ENCODE peak calls at places on chromosomes 11 and 22, in four cellular contexts. R is K562, V is NT2/D1, E is H1. I is an unnamed sample.

GRCh38 chr22:48682517-48682916 is 1145.2 kb downstream of the BRD1 start:
- DNase-seq in R (no peak), E (no peak), V (no peak), I (no peak)

GRCh38 chr11:27722117-27722844 is 22.0 kb upstream of the BDNF start:
- DNase-seq in R (no peak), E (no peak), V (no peak), I (no peak)

GRCh38 chr22:34951212-34951611 is 114.7 kb upstream of the ISX start:
- DNase-seq in V (no peak), R (no peak), E (no peak), I (no peak)

GRCh38 chr11:76382209-76382608 is 1.1 kb downstream of the GVQW3 start:
- DNase-seq in V (no peak), E (no peak), R (no peak), I (no peak)

GRCh38 chr11:111185259-111185658 is 60.3 kb upstream of the POU2AF2 start:
- DNase-seq in E (no peak), R (no peak), V (no peak), I (no peak)

GRCh38 chr11:96054870-96055705 is 131.2 kb upstream of the MTMR2 start:
- DNase-seq in R (peak; percentile 28), E (no peak), V (peak; percentile 13), I (no peak)

GRCh38 chr11:128462802-128463385 is 124.5 kb downstream of the ETS1 start:
- DNase-seq in E (no peak), R (no peak), V (no peak), I (no peak)

GRCh38 chr11:73113426-73113825 is 28.7 kb downstream of the FCHSD2 start:
- DNase-seq in V (no peak), E (no peak), R (no peak), I (no peak)

GRCh38 chr22:22997988-22998387 is 72.3 kb upstream of the GNAZ start:
- DNase-seq in V (no peak), R (no peak), E (no peak), I (no peak)

DNA sequence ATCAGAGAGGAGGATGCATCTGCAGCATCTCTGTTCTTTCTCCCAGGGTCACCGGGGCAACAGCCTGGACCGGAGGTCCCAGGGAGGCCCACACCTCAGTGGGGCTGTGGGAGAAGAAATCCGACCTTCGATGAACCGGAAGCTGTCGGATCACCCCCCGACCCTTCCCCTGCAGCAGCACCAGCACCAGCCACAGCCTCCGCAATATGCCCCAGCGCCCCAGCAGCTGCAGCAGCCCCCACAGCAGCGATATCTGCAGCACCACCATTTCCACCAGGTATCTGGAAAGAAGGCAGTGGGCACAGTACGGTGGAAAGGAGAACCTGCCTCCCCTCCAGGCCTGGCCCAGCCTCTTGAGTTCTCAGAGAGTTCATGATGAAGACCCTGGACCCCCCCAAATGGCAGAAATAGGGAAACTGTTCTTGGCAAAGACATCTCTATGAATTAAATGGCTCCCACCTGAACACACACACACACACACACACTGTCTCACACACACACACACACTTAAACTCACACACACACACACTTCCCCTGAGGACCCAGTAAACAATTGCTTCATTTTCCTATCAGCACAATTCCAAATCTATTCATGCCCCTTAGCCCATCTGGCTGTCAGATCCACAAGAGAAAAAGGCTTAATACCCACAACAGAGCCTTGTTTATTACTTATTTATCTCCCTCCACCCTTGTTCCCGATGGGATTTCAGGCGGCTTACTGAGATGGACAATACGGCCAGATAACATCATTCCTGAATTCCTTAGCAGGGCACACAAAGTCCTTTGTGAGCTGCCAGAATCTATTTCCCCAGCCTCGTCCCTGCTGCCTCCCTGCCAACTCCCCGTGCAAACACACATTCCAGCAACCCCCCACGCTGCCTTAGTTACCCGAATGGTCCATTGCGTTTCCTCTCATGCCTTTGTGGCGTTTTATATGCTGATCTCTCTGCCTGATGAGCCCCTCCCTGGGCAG is 8.1 kb downstream of the TMA7B start:
- DNase-seq in V (peak; percentile 18), R (no peak), E (no peak), I (no peak)
- TF ChIP-seq YY1 in V (no peak), R (no peak), E (no peak), I (no peak)

DNA sequence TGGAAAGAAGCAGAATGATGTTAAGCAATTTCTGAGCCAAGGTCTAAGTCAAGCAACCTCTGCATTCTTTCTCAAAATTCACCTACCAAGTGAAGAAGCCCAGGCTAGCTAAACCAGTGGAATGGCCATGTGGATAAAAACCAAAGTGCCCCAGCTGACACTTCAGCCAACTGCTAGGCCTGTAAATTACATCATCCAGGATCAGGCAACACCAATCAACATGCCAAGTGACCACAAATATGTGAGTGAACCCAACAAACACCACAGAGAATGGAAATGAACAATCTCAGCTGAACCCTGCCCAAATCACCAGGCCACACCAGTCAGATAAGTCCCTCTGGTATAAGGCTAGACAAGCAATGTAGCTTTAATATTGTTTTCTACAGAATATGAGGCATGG is 25.1 kb upstream of the FJX1 start:
- DNase-seq in R (no peak), E (no peak), V (no peak), I (no peak)
- TF ChIP-seq YY1 in R (no peak), E (no peak), V (no peak), I (no peak)

GRCh38 chr11:961921-962320 is 36.3 kb downstream of the AP2A2 start:
- DNase-seq in R (no peak), E (no peak), V (no peak), I (no peak)
- TF ChIP-seq YY1 in R (no peak), E (no peak), V (no peak), I (no peak)

DNA sequence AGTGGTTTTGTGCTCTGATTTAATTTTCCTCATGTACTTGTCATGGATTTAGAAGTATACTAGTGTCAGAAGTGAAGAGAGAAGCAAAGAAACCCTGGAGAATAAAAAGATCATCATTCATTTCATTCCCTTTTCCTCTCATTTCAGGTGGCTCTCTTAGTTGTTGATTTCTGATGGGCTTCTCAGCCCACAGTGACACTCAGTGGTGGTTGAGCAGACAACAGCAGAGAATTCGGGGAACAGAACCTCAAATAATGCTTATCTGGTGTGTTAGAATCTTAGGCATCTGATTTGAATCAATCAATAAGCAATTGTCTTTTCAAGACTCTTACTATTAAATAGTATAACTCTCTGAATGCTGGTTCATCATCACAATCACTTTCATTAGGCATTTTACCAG is 1289.4 kb downstream of the FAM181B start:
- DNase-seq in R (no peak), E (no peak), V (no peak), I (no peak)
- TF ChIP-seq YY1 in R (no peak), E (no peak), V (no peak), I (no peak)

GRCh38 chr11:122601131-122602125 is 54.1 kb upstream of the UBASH3B start:
- DNase-seq in R (no peak), E (no peak), V (no peak), I (no peak)

GRCh38 chr11:122599434-122599833 is 56.1 kb upstream of the UBASH3B start:
- DNase-seq in V (no peak), R (no peak), E (no peak), I (no peak)

GRCh38 chr11:122598971-122599370 is 56.6 kb upstream of the UBASH3B start:
- DNase-seq in E (no peak), R (no peak), V (no peak), I (no peak)

GRCh38 chr11:122600290-122600689 is 55.2 kb upstream of the UBASH3B start:
- DNase-seq in V (no peak), R (no peak), E (no peak), I (no peak)

DNA sequence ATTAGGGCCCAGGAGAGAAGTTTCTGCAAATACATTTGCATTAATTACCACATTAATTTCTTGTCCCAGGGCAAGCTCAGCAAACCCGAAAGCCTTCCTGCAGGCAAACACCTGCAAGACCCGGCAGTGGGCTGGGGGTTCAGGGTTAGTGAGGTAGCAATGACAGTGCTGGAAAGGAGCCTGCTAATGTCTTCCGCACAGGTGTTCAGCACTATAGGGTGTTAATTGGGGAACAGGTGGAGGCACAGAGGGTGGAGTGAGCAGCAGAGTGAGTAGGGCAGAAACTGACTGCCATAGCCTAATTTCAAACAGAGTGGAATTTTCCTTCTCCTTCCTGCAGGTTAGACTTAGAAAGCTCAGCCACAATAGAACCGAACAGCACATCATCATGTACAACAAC is 50.9 kb upstream of the UBASH3B start:
- DNase-seq in R (no peak), V (no peak), E (no peak), I (no peak)
- TF ChIP-seq YY1 in R (no peak), V (no peak), E (no peak), I (no peak)

DNA sequence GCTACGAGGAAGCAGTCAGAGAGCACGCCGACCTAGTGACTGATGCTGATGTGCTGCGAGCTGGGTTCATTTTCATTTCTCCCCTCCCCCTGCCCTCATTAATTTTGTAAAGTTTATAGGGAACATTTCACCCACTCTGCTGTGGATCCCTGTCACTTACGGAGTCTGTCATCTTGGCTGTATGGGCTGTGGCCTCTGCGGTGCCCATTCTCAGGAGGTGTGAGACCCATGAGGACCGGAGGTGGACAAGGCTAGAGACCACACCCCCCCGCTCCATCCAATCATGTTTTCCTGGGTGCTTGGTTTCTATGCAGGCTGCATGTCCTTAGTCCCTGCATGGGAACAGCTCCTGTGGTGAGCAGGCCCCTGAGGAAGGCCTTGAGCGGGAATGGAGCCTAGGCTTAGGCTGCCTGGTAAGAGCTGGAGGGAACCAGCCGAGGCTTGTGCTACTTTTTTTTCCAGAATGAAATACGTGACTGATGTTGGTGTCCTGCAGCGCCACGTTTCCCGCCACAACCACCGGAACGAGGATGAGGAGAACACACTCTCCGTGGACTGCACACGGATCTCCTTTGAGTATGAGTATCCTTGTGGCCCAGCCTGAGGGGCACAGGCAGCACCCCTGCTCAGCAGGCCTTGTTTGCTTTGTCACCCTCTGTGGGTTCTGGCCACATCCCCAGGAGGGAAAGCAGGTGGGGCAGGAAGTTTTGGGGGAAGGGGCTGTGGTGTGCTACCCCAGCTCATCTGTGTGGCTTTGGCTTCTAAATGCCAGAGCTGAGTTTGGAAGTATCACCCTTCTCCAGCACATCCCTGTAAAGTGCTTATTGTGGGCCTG is 19.1 kb downstream of the CLDN5 start:
- DNase-seq in E (no peak), V (no peak), R (no peak), I (no peak)
- TF ChIP-seq YY1 in E (no peak), V (no peak), R (no peak), I (no peak)

GRCh38 chr22:40684728-40685127 is 5.4 kb downstream of the MCHR1 start:
- DNase-seq in V (peak; percentile 48), R (no peak), E (peak; percentile 57), I (no peak)
- TF ChIP-seq YY1 in V (no peak), R (no peak), E (no peak), I (no peak)